ENCODE peak calls at places on chromosomes 12 and 14, in eight cellular contexts. One of them, this sample, is unnamed.

GRCh38 chr12:64256166-64256800 is 34.2 kb upstream of the KICS2 start:
- DNase-seq in lower lobe of right lung: no peak
- DNase-seq in dorsolateral prefrontal cortex: no peak
- DNase-seq in CD4-positive, CD25-positive, alpha-beta regulatory T cell: no peak
- DNase-seq in heart left ventricle: no peak
- DNase-seq in CD8-positive, alpha-beta T cell: no peak
- DNase-seq in mesendoderm: peak
- DNase-seq in GM23248: peak
- DNase-seq in this sample: no peak

GRCh38 chr12:53482626-53483165 is 16.6 kb downstream of the MAP3K12 start:
- DNase-seq in CD4-positive, CD25-positive, alpha-beta regulatory T cell: no peak
- DNase-seq in GM23248: no peak
- DNase-seq in lower lobe of right lung: no peak
- DNase-seq in dorsolateral prefrontal cortex: no peak
- DNase-seq in heart left ventricle: no peak
- DNase-seq in mesendoderm: no peak
- DNase-seq in CD8-positive, alpha-beta T cell: no peak
- DNase-seq in this sample: no peak

GRCh38 chr12:103301642-103302620 is 193.8 kb downstream of the C12orf42 start:
- DNase-seq in mesendoderm: peak
- DNase-seq in CD8-positive, alpha-beta T cell: no peak
- DNase-seq in heart left ventricle: no peak
- DNase-seq in dorsolateral prefrontal cortex: no peak
- DNase-seq in GM23248: no peak
- DNase-seq in lower lobe of right lung: no peak
- DNase-seq in CD4-positive, CD25-positive, alpha-beta regulatory T cell: no peak
- DNase-seq in this sample: no peak

GRCh38 chr12:11652351-11653040 is 3.0 kb downstream of the ETV6 start:
- DNase-seq in heart left ventricle: peak
- DNase-seq in lower lobe of right lung: peak
- DNase-seq in CD4-positive, CD25-positive, alpha-beta regulatory T cell: no peak
- DNase-seq in CD8-positive, alpha-beta T cell: no peak
- DNase-seq in mesendoderm: no peak
- DNase-seq in GM23248: peak
- DNase-seq in dorsolateral prefrontal cortex: no peak
- DNase-seq in this sample: peak

GRCh38 chr12:4448943-4449861 is 3.6 kb upstream of the FGF6 start:
- DNase-seq in mesendoderm: no peak
- DNase-seq in CD8-positive, alpha-beta T cell: no peak
- DNase-seq in GM23248: no peak
- DNase-seq in CD4-positive, CD25-positive, alpha-beta regulatory T cell: no peak
- DNase-seq in heart left ventricle: no peak
- DNase-seq in dorsolateral prefrontal cortex: no peak
- DNase-seq in lower lobe of right lung: no peak
- DNase-seq in this sample: no peak

GRCh38 chr12:102300824-102301461 is 103.3 kb upstream of the PMCH start:
- DNase-seq in lower lobe of right lung: no peak
- DNase-seq in heart left ventricle: no peak
- DNase-seq in CD8-positive, alpha-beta T cell: no peak
- DNase-seq in mesendoderm: peak
- DNase-seq in CD4-positive, CD25-positive, alpha-beta regulatory T cell: no peak
- DNase-seq in GM23248: peak
- DNase-seq in dorsolateral prefrontal cortex: no peak
- DNase-seq in this sample: no peak

GRCh38 chr12:120366884-120367251 is 2.1 kb downstream of the MSI1 start:
- DNase-seq in CD4-positive, CD25-positive, alpha-beta regulatory T cell: no peak
- DNase-seq in CD8-positive, alpha-beta T cell: no peak
- DNase-seq in dorsolateral prefrontal cortex: no peak
- DNase-seq in lower lobe of right lung: no peak
- DNase-seq in mesendoderm: no peak
- DNase-seq in heart left ventricle: no peak
- DNase-seq in GM23248: no peak
- DNase-seq in this sample: no peak

GRCh38 chr12:86698581-86698980 is 442.4 kb upstream of the MGAT4C start:
- DNase-seq in GM23248: peak
- DNase-seq in mesendoderm: no peak
- DNase-seq in heart left ventricle: no peak
- DNase-seq in dorsolateral prefrontal cortex: no peak
- DNase-seq in lower lobe of right lung: no peak
- DNase-seq in CD8-positive, alpha-beta T cell: no peak
- DNase-seq in CD4-positive, CD25-positive, alpha-beta regulatory T cell: no peak
- DNase-seq in this sample: no peak

GRCh38 chr14:42459171-42459685 is 852.6 kb downstream of the LRFN5 start:
- DNase-seq in CD4-positive, CD25-positive, alpha-beta regulatory T cell: no peak
- DNase-seq in heart left ventricle: no peak
- DNase-seq in mesendoderm: peak
- DNase-seq in GM23248: no peak
- DNase-seq in CD8-positive, alpha-beta T cell: no peak
- DNase-seq in dorsolateral prefrontal cortex: no peak
- DNase-seq in lower lobe of right lung: no peak
- DNase-seq in this sample: no peak

GRCh38 chr14:85528080-85528881 is 1.7 kb upstream of the FLRT2 start:
- DNase-seq in heart left ventricle: peak
- DNase-seq in CD4-positive, CD25-positive, alpha-beta regulatory T cell: no peak
- DNase-seq in dorsolateral prefrontal cortex: peak
- DNase-seq in GM23248: peak
- DNase-seq in mesendoderm: peak
- DNase-seq in CD8-positive, alpha-beta T cell: no peak
- DNase-seq in lower lobe of right lung: no peak
- DNase-seq in this sample: no peak

GRCh38 chr14:99971087-99971928 is 93.9 kb upstream of the EVL start:
- DNase-seq in CD8-positive, alpha-beta T cell: peak
- DNase-seq in GM23248: peak
- DNase-seq in lower lobe of right lung: peak
- DNase-seq in heart left ventricle: peak
- DNase-seq in CD4-positive, CD25-positive, alpha-beta regulatory T cell: peak
- DNase-seq in mesendoderm: peak
- DNase-seq in dorsolateral prefrontal cortex: peak
- DNase-seq in this sample: peak

GRCh38 chr12:33752854-33753253 is 269.4 kb upstream of the ALG10 start:
- DNase-seq in dorsolateral prefrontal cortex: no peak
- DNase-seq in CD8-positive, alpha-beta T cell: no peak
- DNase-seq in mesendoderm: peak
- DNase-seq in GM23248: no peak
- DNase-seq in CD4-positive, CD25-positive, alpha-beta regulatory T cell: no peak
- DNase-seq in heart left ventricle: no peak
- DNase-seq in lower lobe of right lung: no peak
- DNase-seq in this sample: no peak

GRCh38 chr12:99043319-99043914 is 398.3 kb downstream of the APAF1 start:
- DNase-seq in CD8-positive, alpha-beta T cell: peak
- DNase-seq in CD4-positive, CD25-positive, alpha-beta regulatory T cell: peak
- DNase-seq in heart left ventricle: peak
- DNase-seq in GM23248: peak
- DNase-seq in lower lobe of right lung: peak
- DNase-seq in mesendoderm: peak
- DNase-seq in dorsolateral prefrontal cortex: peak
- DNase-seq in this sample: peak

GRCh38 chr14:75636100-75636692 is 24.5 kb downstream of the ERG28 start:
- DNase-seq in lower lobe of right lung: no peak
- DNase-seq in CD8-positive, alpha-beta T cell: no peak
- DNase-seq in GM23248: peak
- DNase-seq in heart left ventricle: no peak
- DNase-seq in mesendoderm: peak
- DNase-seq in CD4-positive, CD25-positive, alpha-beta regulatory T cell: no peak
- DNase-seq in dorsolateral prefrontal cortex: peak
- DNase-seq in this sample: peak

GRCh38 chr12:89709157-89709993 is 737 bp upstream of the ATP2B1 start:
- DNase-seq in GM23248: peak
- DNase-seq in CD4-positive, CD25-positive, alpha-beta regulatory T cell: peak
- DNase-seq in CD8-positive, alpha-beta T cell: peak
- DNase-seq in dorsolateral prefrontal cortex: peak
- DNase-seq in lower lobe of right lung: peak
- DNase-seq in heart left ventricle: peak
- DNase-seq in mesendoderm: peak
- DNase-seq in this sample: peak

GRCh38 chr12:1632702-1633101 is 3.7 kb downstream of the WNT5B start:
- DNase-seq in heart left ventricle: peak
- DNase-seq in CD8-positive, alpha-beta T cell: no peak
- DNase-seq in GM23248: no peak
- DNase-seq in mesendoderm: no peak
- DNase-seq in lower lobe of right lung: no peak
- DNase-seq in dorsolateral prefrontal cortex: no peak
- DNase-seq in CD4-positive, CD25-positive, alpha-beta regulatory T cell: no peak
- DNase-seq in this sample: no peak

GRCh38 chr12:1630827-1631591 is 2.0 kb downstream of the WNT5B start:
- DNase-seq in CD4-positive, CD25-positive, alpha-beta regulatory T cell: no peak
- DNase-seq in heart left ventricle: peak
- DNase-seq in GM23248: no peak
- DNase-seq in lower lobe of right lung: no peak
- DNase-seq in dorsolateral prefrontal cortex: no peak
- DNase-seq in CD8-positive, alpha-beta T cell: no peak
- DNase-seq in mesendoderm: peak
- DNase-seq in this sample: no peak

GRCh38 chr12:1630081-1630826 is 1.2 kb downstream of the WNT5B start:
- DNase-seq in lower lobe of right lung: peak
- DNase-seq in mesendoderm: peak
- DNase-seq in CD8-positive, alpha-beta T cell: no peak
- DNase-seq in GM23248: peak
- DNase-seq in dorsolateral prefrontal cortex: peak
- DNase-seq in heart left ventricle: peak
- DNase-seq in CD4-positive, CD25-positive, alpha-beta regulatory T cell: no peak
- DNase-seq in this sample: no peak

GRCh38 chr12:1628671-1629337 is at the start of gene WNT5B:
- DNase-seq in lower lobe of right lung: no peak
- DNase-seq in mesendoderm: peak
- DNase-seq in dorsolateral prefrontal cortex: no peak
- DNase-seq in heart left ventricle: no peak
- DNase-seq in CD4-positive, CD25-positive, alpha-beta regulatory T cell: no peak
- DNase-seq in GM23248: no peak
- DNase-seq in CD8-positive, alpha-beta T cell: no peak
- DNase-seq in this sample: no peak

GRCh38 chr12:1629338-1630080 is 478 bp downstream of the WNT5B start:
- DNase-seq in dorsolateral prefrontal cortex: no peak
- DNase-seq in CD4-positive, CD25-positive, alpha-beta regulatory T cell: no peak
- DNase-seq in lower lobe of right lung: no peak
- DNase-seq in GM23248: no peak
- DNase-seq in CD8-positive, alpha-beta T cell: no peak
- DNase-seq in mesendoderm: peak
- DNase-seq in heart left ventricle: no peak
- DNase-seq in this sample: no peak
- H3K27ac ChIP-seq in dorsolateral prefrontal cortex: peak
- H3K27ac ChIP-seq in CD4-positive, CD25-positive, alpha-beta regulatory T cell: no peak
- H3K27ac ChIP-seq in lower lobe of right lung: no peak
- H3K27ac ChIP-seq in GM23248: no peak
- H3K27ac ChIP-seq in CD8-positive, alpha-beta T cell: no peak
- H3K27ac ChIP-seq in mesendoderm: peak
- H3K27ac ChIP-seq in heart left ventricle: no peak
- H3K27ac ChIP-seq in this sample: no peak

GRCh38 chr12:67648306-67649164 is at the start of gene DYRK2:
- DNase-seq in CD4-positive, CD25-positive, alpha-beta regulatory T cell: peak
- DNase-seq in dorsolateral prefrontal cortex: peak
- DNase-seq in mesendoderm: peak
- DNase-seq in lower lobe of right lung: peak
- DNase-seq in heart left ventricle: peak
- DNase-seq in CD8-positive, alpha-beta T cell: peak
- DNase-seq in GM23248: peak
- DNase-seq in this sample: peak
- H3K27ac ChIP-seq in CD4-positive, CD25-positive, alpha-beta regulatory T cell: peak
- H3K27ac ChIP-seq in dorsolateral prefrontal cortex: peak
- H3K27ac ChIP-seq in mesendoderm: peak
- H3K27ac ChIP-seq in lower lobe of right lung: peak
- H3K27ac ChIP-seq in heart left ventricle: peak
- H3K27ac ChIP-seq in CD8-positive, alpha-beta T cell: peak
- H3K27ac ChIP-seq in GM23248: peak
- H3K27ac ChIP-seq in this sample: peak

GRCh38 chr14:95413289-95414215 is 93.8 kb upstream of the CLMN start:
- DNase-seq in CD8-positive, alpha-beta T cell: no peak
- DNase-seq in lower lobe of right lung: no peak
- DNase-seq in dorsolateral prefrontal cortex: no peak
- DNase-seq in mesendoderm: peak
- DNase-seq in CD4-positive, CD25-positive, alpha-beta regulatory T cell: no peak
- DNase-seq in heart left ventricle: no peak
- DNase-seq in GM23248: peak
- DNase-seq in this sample: no peak

GRCh38 chr14:95409472-95410307 is 90.0 kb upstream of the CLMN start:
- DNase-seq in GM23248: no peak
- DNase-seq in heart left ventricle: no peak
- DNase-seq in CD8-positive, alpha-beta T cell: no peak
- DNase-seq in mesendoderm: no peak
- DNase-seq in dorsolateral prefrontal cortex: no peak
- DNase-seq in lower lobe of right lung: no peak
- DNase-seq in CD4-positive, CD25-positive, alpha-beta regulatory T cell: no peak
- DNase-seq in this sample: no peak

GRCh38 chr14:95408731-95409471 is 89.2 kb upstream of the CLMN start:
- DNase-seq in CD8-positive, alpha-beta T cell: no peak
- DNase-seq in dorsolateral prefrontal cortex: no peak
- DNase-seq in CD4-positive, CD25-positive, alpha-beta regulatory T cell: no peak
- DNase-seq in lower lobe of right lung: no peak
- DNase-seq in heart left ventricle: peak
- DNase-seq in GM23248: no peak
- DNase-seq in mesendoderm: no peak
- DNase-seq in this sample: peak

GRCh38 chr14:95407342-95407741 is 87.6 kb upstream of the CLMN start:
- DNase-seq in CD8-positive, alpha-beta T cell: no peak
- DNase-seq in CD4-positive, CD25-positive, alpha-beta regulatory T cell: no peak
- DNase-seq in GM23248: no peak
- DNase-seq in dorsolateral prefrontal cortex: no peak
- DNase-seq in mesendoderm: no peak
- DNase-seq in heart left ventricle: no peak
- DNase-seq in lower lobe of right lung: no peak
- DNase-seq in this sample: no peak

GRCh38 chr14:95410838-95411237 is 91.1 kb upstream of the CLMN start:
- DNase-seq in CD8-positive, alpha-beta T cell: no peak
- DNase-seq in dorsolateral prefrontal cortex: no peak
- DNase-seq in heart left ventricle: no peak
- DNase-seq in CD4-positive, CD25-positive, alpha-beta regulatory T cell: no peak
- DNase-seq in GM23248: no peak
- DNase-seq in mesendoderm: no peak
- DNase-seq in lower lobe of right lung: no peak
- DNase-seq in this sample: no peak
- H3K27ac ChIP-seq in CD8-positive, alpha-beta T cell: no peak
- H3K27ac ChIP-seq in dorsolateral prefrontal cortex: peak
- H3K27ac ChIP-seq in heart left ventricle: peak
- H3K27ac ChIP-seq in CD4-positive, CD25-positive, alpha-beta regulatory T cell: no peak
- H3K27ac ChIP-seq in GM23248: no peak
- H3K27ac ChIP-seq in mesendoderm: no peak
- H3K27ac ChIP-seq in lower lobe of right lung: no peak
- H3K27ac ChIP-seq in this sample: peak

DNA sequence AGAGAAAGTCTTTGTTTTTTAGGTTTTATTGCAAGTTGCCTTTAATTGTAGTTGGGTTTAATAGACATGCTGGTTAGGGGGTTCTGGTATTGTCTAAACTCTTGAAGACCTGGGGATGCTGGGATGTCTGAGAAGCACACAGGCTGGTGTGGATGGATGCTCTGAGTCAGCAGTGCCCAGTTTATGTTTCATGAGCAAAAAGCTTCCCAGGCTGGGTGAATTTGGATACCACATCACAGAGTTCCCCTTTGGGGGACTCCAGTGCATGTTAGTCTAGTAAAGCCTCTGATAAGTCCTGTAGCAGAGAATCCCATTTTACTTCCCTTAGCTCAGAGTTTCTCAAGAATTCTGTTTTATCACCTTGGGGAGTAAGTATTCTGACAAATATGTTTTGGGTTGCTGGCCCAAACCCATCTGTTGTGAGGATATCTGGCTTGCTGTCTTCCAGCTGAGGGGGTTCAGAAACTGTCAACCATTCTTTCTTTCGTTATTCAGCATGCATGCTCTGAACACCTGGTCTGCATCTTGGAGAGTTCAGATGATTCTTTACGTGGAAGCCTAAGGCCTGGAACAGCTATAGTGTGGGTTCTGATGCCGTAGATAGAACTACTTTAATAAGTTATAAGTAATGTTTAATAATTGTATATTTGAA is 509.1 kb downstream of the VRK1 start:
- DNase-seq in CD4-positive, CD25-positive, alpha-beta regulatory T cell: no peak
- DNase-seq in heart left ventricle: no peak
- DNase-seq in lower lobe of right lung: no peak
- DNase-seq in dorsolateral prefrontal cortex: no peak
- DNase-seq in mesendoderm: no peak
- DNase-seq in GM23248: no peak
- DNase-seq in CD8-positive, alpha-beta T cell: no peak
- DNase-seq in this sample: no peak
- H3K27ac ChIP-seq in CD4-positive, CD25-positive, alpha-beta regulatory T cell: no peak
- H3K27ac ChIP-seq in heart left ventricle: no peak
- H3K27ac ChIP-seq in lower lobe of right lung: no peak
- H3K27ac ChIP-seq in dorsolateral prefrontal cortex: no peak
- H3K27ac ChIP-seq in mesendoderm: no peak
- H3K27ac ChIP-seq in GM23248: no peak
- H3K27ac ChIP-seq in CD8-positive, alpha-beta T cell: no peak
- H3K27ac ChIP-seq in this sample: no peak

This sample was measured in substantia nigra.